ENCODE peak calls at places on chromosomes 3 and 15, in six cellular contexts. One of them, this sample, is unnamed.
A peak's percentile ranks its signal among the peaks of the same experiment; 100 is the strongest.

GRCh38 chr15:92681141-92681622 is 25.6 kb upstream of the FAM174B start:
- DNase-seq in HepG2: no peak
- DNase-seq in K562: no peak
- DNase-seq in HCT116: no peak
- DNase-seq in H1: no peak
- DNase-seq in GM12878: no peak
- DNase-seq in this sample: no peak

GRCh38 chr3:111277226-111277625 is 205.6 kb downstream of the NECTIN3 start:
- DNase-seq in H1: peak; percentile 39
- DNase-seq in K562: no peak
- DNase-seq in HCT116: no peak
- DNase-seq in GM12878: no peak
- DNase-seq in HepG2: no peak
- DNase-seq in this sample: peak; percentile 65

GRCh38 chr3:47070770-47071169 is 91.3 kb downstream of the NBEAL2 start:
- DNase-seq in HCT116: no peak
- DNase-seq in HepG2: no peak
- DNase-seq in H1: no peak
- DNase-seq in K562: no peak
- DNase-seq in GM12878: no peak
- DNase-seq in this sample: no peak

GRCh38 chr3:167691366-167691765 is 37.6 kb upstream of the WDR49 start:
- DNase-seq in HepG2: no peak
- DNase-seq in K562: no peak
- DNase-seq in HCT116: no peak
- DNase-seq in H1: no peak
- DNase-seq in GM12878: peak; percentile 84
- DNase-seq in this sample: no peak

GRCh38 chr3:139325551-139325950 is 18.3 kb upstream of the MRPS22 start:
- DNase-seq in K562: no peak
- DNase-seq in H1: no peak
- DNase-seq in HCT116: no peak
- DNase-seq in HepG2: no peak
- DNase-seq in GM12878: no peak
- DNase-seq in this sample: no peak

GRCh38 chr3:137808015-137808414 is 43.9 kb downstream of the SOX14 start:
- DNase-seq in HCT116: no peak
- DNase-seq in H1: no peak
- DNase-seq in HepG2: no peak
- DNase-seq in K562: no peak
- DNase-seq in GM12878: no peak
- DNase-seq in this sample: no peak

GRCh38 chr3:72892870-72893269 is 5.0 kb downstream of the GXYLT2 start:
- DNase-seq in HepG2: peak; percentile 33
- DNase-seq in GM12878: no peak
- DNase-seq in H1: peak; percentile 10
- DNase-seq in K562: peak; percentile 64
- DNase-seq in HCT116: no peak
- DNase-seq in this sample: peak; percentile 50

GRCh38 chr15:29369261-29369660 is 99.6 kb upstream of the NSMCE3 start:
- DNase-seq in K562: no peak
- DNase-seq in GM12878: no peak
- DNase-seq in H1: no peak
- DNase-seq in HepG2: no peak
- DNase-seq in HCT116: no peak
- DNase-seq in this sample: no peak

GRCh38 chr3:185065059-185065458 is 87.8 kb downstream of the C3orf70 start:
- DNase-seq in GM12878: no peak
- DNase-seq in K562: peak; percentile 13
- DNase-seq in HepG2: no peak
- DNase-seq in H1: no peak
- DNase-seq in HCT116: no peak
- DNase-seq in this sample: no peak

GRCh38 chr3:52176951-52177700 is 20.8 kb upstream of the ALAS1 start:
- DNase-seq in K562: no peak
- DNase-seq in HCT116: no peak
- DNase-seq in GM12878: no peak
- DNase-seq in H1: no peak
- DNase-seq in HepG2: peak; percentile 86
- DNase-seq in this sample: no peak

GRCh38 chr15:88312941-88313579 is 56.5 kb upstream of the NTRK3 start:
- DNase-seq in GM12878: no peak
- DNase-seq in HepG2: no peak
- DNase-seq in HCT116: no peak
- DNase-seq in H1: no peak
- DNase-seq in K562: no peak
- DNase-seq in this sample: no peak

GRCh38 chr3:89227218-89227617 is 119.8 kb downstream of the EPHA3 start:
- DNase-seq in HCT116: no peak
- DNase-seq in GM12878: no peak
- DNase-seq in H1: no peak
- DNase-seq in K562: no peak
- DNase-seq in HepG2: no peak
- DNase-seq in this sample: no peak

GRCh38 chr3:78589778-78590177 is 1178.0 kb downstream of the ROBO1 start:
- DNase-seq in GM12878: no peak
- DNase-seq in HepG2: no peak
- DNase-seq in H1: no peak
- DNase-seq in K562: no peak
- DNase-seq in HCT116: no peak
- DNase-seq in this sample: no peak

GRCh38 chr15:48373855-48374421 is 42.7 kb downstream of the DUT start:
- DNase-seq in H1: no peak
- DNase-seq in K562: peak; percentile 47
- DNase-seq in GM12878: no peak
- DNase-seq in HCT116: no peak
- DNase-seq in HepG2: no peak
- DNase-seq in this sample: no peak

GRCh38 chr15:91529534-91529933 is 324.0 kb upstream of the SLCO3A1 start:
- DNase-seq in HepG2: no peak
- DNase-seq in HCT116: no peak
- DNase-seq in GM12878: no peak
- DNase-seq in K562: no peak
- DNase-seq in H1: no peak
- DNase-seq in this sample: no peak

GRCh38 chr3:137572931-137573330 is 191.2 kb upstream of the SOX14 start:
- DNase-seq in GM12878: no peak
- DNase-seq in H1: no peak
- DNase-seq in HepG2: no peak
- DNase-seq in HCT116: no peak
- DNase-seq in K562: no peak
- DNase-seq in this sample: no peak

GRCh38 chr3:112561085-112561692 is 573 bp downstream of the ATG3 start:
- DNase-seq in HCT116: peak; percentile 64
- DNase-seq in H1: no peak
- DNase-seq in K562: peak; percentile 82
- DNase-seq in GM12878: peak; percentile 34
- DNase-seq in HepG2: peak; percentile 66
- DNase-seq in this sample: peak; percentile 71

GRCh38 chr3:52292247-52293065 is 4.8 kb downstream of the GLYCTK start:
- DNase-seq in HCT116: no peak
- DNase-seq in GM12878: no peak
- DNase-seq in H1: no peak
- DNase-seq in K562: no peak
- DNase-seq in HepG2: no peak
- DNase-seq in this sample: no peak

GRCh38 chr15:80072285-80072684 is 12.8 kb downstream of the ZFAND6 start:
- DNase-seq in HepG2: peak; percentile 91
- DNase-seq in HCT116: peak; percentile 87
- DNase-seq in K562: peak; percentile 88
- DNase-seq in H1: no peak
- DNase-seq in GM12878: peak; percentile 83
- DNase-seq in this sample: no peak

GRCh38 chr15:74863239-74864056 is 9.7 kb downstream of the SCAMP2 start:
- DNase-seq in HepG2: no peak
- DNase-seq in GM12878: no peak
- DNase-seq in HCT116: no peak
- DNase-seq in H1: no peak
- DNase-seq in K562: no peak
- DNase-seq in this sample: no peak

GRCh38 chr3:187025656-187026320 is 95.5 kb downstream of the ST6GAL1 start:
- DNase-seq in H1: no peak
- DNase-seq in GM12878: peak; percentile 71
- DNase-seq in HepG2: no peak
- DNase-seq in K562: peak; percentile 57
- DNase-seq in HCT116: no peak
- DNase-seq in this sample: no peak

DNA sequence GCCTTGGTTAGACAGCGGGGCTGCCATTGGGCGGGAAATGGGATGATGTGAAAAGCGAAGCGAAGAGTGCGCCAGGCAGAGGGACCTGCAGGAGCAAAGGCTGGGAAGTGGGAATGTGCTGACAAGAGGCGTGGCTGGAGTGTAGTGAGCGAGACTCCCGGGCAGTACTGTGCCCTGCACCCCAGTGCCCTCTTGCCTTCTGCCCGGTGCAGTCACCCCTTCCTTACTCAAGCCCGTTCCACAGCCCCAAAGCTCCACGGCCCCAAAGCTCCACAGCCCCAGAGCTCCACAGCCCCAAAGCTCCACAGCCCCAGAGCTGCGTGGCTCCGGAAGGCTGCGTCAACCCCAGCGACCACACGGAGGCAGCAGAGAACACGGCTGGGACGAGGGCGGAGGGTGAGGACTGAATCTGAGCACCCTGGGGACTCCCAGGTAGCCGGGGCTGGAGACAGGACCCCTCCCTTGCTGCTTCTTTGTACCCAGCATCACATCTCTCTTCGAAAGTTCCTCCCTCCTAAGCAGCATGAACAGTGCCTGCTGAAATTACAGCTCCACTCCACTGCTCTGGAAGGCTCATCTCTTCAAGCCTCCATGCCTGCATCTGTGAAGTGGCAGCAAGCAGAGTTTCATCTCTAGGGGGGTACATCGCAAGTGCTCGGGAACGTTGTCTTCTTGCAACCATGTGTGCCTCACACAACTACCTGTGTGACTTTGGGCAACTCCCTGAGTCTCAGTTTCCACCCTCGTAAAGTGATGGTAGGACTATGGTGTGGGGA is 108.9 kb downstream of the FBLN2 start:
- DNase-seq in H1: no peak
- DNase-seq in K562: peak; percentile 79
- DNase-seq in HepG2: no peak
- DNase-seq in GM12878: no peak
- DNase-seq in HCT116: peak; percentile 26
- DNase-seq in this sample: no peak
- TF ChIP-seq YY1 in H1: no peak
- TF ChIP-seq YY1 in K562: peak; percentile 3
- TF ChIP-seq YY1 in HepG2: peak; percentile 24
- TF ChIP-seq YY1 in GM12878: peak; percentile 29
- TF ChIP-seq YY1 in HCT116: no peak
- TF ChIP-seq YY1 in this sample: no peak

GRCh38 chr3:151307583-151307982 is 9.0 kb downstream of the GPR87 start:
- DNase-seq in K562: no peak
- DNase-seq in GM12878: no peak
- DNase-seq in HCT116: no peak
- DNase-seq in H1: no peak
- DNase-seq in HepG2: no peak
- DNase-seq in this sample: no peak

GRCh38 chr3:151305778-151306157 is 10.9 kb downstream of the GPR87 start:
- DNase-seq in K562: no peak
- DNase-seq in H1: no peak
- DNase-seq in HepG2: no peak
- DNase-seq in HCT116: no peak
- DNase-seq in GM12878: no peak
- DNase-seq in this sample: no peak

GRCh38 chr3:151307131-151307530 is 9.5 kb downstream of the GPR87 start:
- DNase-seq in K562: no peak
- DNase-seq in H1: no peak
- DNase-seq in HCT116: no peak
- DNase-seq in GM12878: no peak
- DNase-seq in HepG2: no peak
- DNase-seq in this sample: no peak

GRCh38 chr3:151306168-151306810 is 10.3 kb downstream of the GPR87 start:
- DNase-seq in H1: no peak
- DNase-seq in HepG2: no peak
- DNase-seq in HCT116: no peak
- DNase-seq in GM12878: no peak
- DNase-seq in K562: no peak
- DNase-seq in this sample: no peak

GRCh38 chr3:151305081-151305777 is 11.4 kb downstream of the GPR87 start:
- DNase-seq in K562: no peak
- DNase-seq in H1: peak; percentile 78
- DNase-seq in GM12878: no peak
- DNase-seq in HepG2: peak; percentile 87
- DNase-seq in HCT116: peak; percentile 96
- DNase-seq in this sample: peak; percentile 81
- TF ChIP-seq ZNF274 in K562: no peak
- TF ChIP-seq ZNF274 in H1: no peak
- TF ChIP-seq ZNF274 in GM12878: no peak
- TF ChIP-seq ZNF274 in HepG2: no peak
- TF ChIP-seq ZNF274 in HCT116: no peak
- TF ChIP-seq ZNF274 in this sample: no peak

GRCh38 chr3:194070634-194071409 is 65.1 kb upstream of the HES1 start:
- DNase-seq in HCT116: peak; percentile 67
- DNase-seq in HepG2: peak; percentile 47
- DNase-seq in GM12878: peak; percentile 50
- DNase-seq in H1: no peak
- DNase-seq in K562: peak; percentile 72
- DNase-seq in this sample: peak; percentile 54

GRCh38 chr3:194075088-194075615 is 60.8 kb upstream of the HES1 start:
- DNase-seq in K562: no peak
- DNase-seq in HepG2: no peak
- DNase-seq in H1: no peak
- DNase-seq in GM12878: no peak
- DNase-seq in HCT116: no peak
- DNase-seq in this sample: no peak

GRCh38 chr3:194073926-194074325 is 62.0 kb upstream of the HES1 start:
- DNase-seq in HepG2: no peak
- DNase-seq in K562: no peak
- DNase-seq in H1: no peak
- DNase-seq in HCT116: no peak
- DNase-seq in GM12878: no peak
- DNase-seq in this sample: no peak

GRCh38 chr3:194072097-194072428 is 63.9 kb upstream of the HES1 start:
- DNase-seq in GM12878: no peak
- DNase-seq in H1: no peak
- DNase-seq in K562: no peak
- DNase-seq in HepG2: no peak
- DNase-seq in HCT116: no peak
- DNase-seq in this sample: no peak

GRCh38 chr3:194072691-194073279 is 63.2 kb upstream of the HES1 start:
- DNase-seq in H1: no peak
- DNase-seq in GM12878: no peak
- DNase-seq in HepG2: peak; percentile 37
- DNase-seq in K562: no peak
- DNase-seq in HCT116: no peak
- DNase-seq in this sample: no peak
- H3K4me3 ChIP-seq in H1: no peak overlapping the region
- H3K4me3 ChIP-seq in GM12878: no peak overlapping the region
- H3K4me3 ChIP-seq in HepG2: no peak overlapping the region
- H3K4me3 ChIP-seq in K562: no peak overlapping the region
- H3K4me3 ChIP-seq in HCT116: no peak overlapping the region
- H3K4me3 ChIP-seq in this sample: no peak overlapping the region

DNA sequence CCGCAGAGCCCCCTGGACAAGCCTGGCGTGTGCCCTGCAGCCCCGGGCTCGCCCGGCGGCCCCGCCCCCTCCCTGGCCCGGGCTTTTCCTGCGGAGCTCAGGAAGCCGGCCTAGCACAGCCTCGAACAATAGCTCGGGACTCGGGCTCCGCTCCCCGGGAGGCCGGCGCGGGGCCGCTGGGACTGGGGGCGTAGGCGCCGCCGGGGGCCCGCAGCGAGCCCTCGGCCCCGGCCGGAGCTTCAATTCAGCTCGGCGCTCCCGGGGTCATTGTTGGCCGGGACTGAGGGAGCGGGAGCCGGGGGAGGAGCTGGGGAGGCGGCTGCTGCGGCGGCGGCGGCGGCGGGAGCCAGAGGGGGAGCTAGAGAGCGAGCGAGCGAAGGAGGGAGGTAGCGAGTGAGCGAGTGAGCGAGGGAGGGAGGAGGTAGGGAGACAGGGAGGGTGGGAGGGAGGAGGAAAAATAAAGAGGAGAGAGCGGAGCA is 41.0 kb upstream of the ROPN1 start:
- DNase-seq in K562: peak; percentile 78
- DNase-seq in H1: peak; percentile 44
- DNase-seq in HepG2: peak; percentile 51
- DNase-seq in HCT116: peak; percentile 28
- DNase-seq in GM12878: no peak
- DNase-seq in this sample: peak; percentile 74
- TF ChIP-seq YY1 in K562: no peak
- TF ChIP-seq YY1 in H1: no peak
- TF ChIP-seq YY1 in HepG2: peak; percentile 18
- TF ChIP-seq YY1 in HCT116: no peak
- TF ChIP-seq YY1 in GM12878: no peak
- TF ChIP-seq YY1 in this sample: no peak

This sample was measured in NT2/D1.